ENCODE peak calls at places on chromosomes 13 and 19, in four cellular contexts. One of them, this sample, is unnamed.

GRCh38 chr13:45063261-45063870 is 56.9 kb upstream of the GTF2F2 start:
- DNase-seq in right cardiac atrium: no peak
- DNase-seq in CD4-positive, alpha-beta memory T cell: no peak
- DNase-seq in aorta: no peak
- DNase-seq in this sample: no peak

GRCh38 chr13:113427562-113428468 is 25.5 kb downstream of the ADPRHL1 start:
- DNase-seq in right cardiac atrium: peak
- DNase-seq in CD4-positive, alpha-beta memory T cell: no peak
- DNase-seq in aorta: no peak
- DNase-seq in this sample: no peak

GRCh38 chr13:97434417-97435296 is 688 bp downstream of the RAP2A start:
- DNase-seq in right cardiac atrium: peak
- DNase-seq in CD4-positive, alpha-beta memory T cell: peak
- DNase-seq in aorta: peak
- DNase-seq in this sample: peak

GRCh38 chr13:98512774-98513327 is 64.1 kb downstream of the STK24 start:
- DNase-seq in right cardiac atrium: no peak
- DNase-seq in CD4-positive, alpha-beta memory T cell: no peak
- DNase-seq in aorta: no peak
- DNase-seq in this sample: no peak

GRCh38 chr19:33460221-33460908 is 61.2 kb downstream of the PEPD start:
- DNase-seq in right cardiac atrium: no peak
- DNase-seq in CD4-positive, alpha-beta memory T cell: no peak
- DNase-seq in aorta: peak
- DNase-seq in this sample: no peak

GRCh38 chr13:76980075-76980718 is 11.7 kb upstream of the CLN5 start:
- DNase-seq in right cardiac atrium: peak
- DNase-seq in CD4-positive, alpha-beta memory T cell: peak
- DNase-seq in aorta: peak
- DNase-seq in this sample: no peak

GRCh38 chr13:47158583-47158982 is 261.7 kb upstream of the HTR2A start:
- DNase-seq in right cardiac atrium: no peak
- DNase-seq in CD4-positive, alpha-beta memory T cell: no peak
- DNase-seq in aorta: no peak
- DNase-seq in this sample: no peak

GRCh38 chr13:67515895-67516294 is 285.8 kb upstream of the PCDH9 start:
- DNase-seq in right cardiac atrium: no peak
- DNase-seq in CD4-positive, alpha-beta memory T cell: no peak
- DNase-seq in aorta: no peak
- DNase-seq in this sample: no peak

GRCh38 chr13:25971499-25972145 is 80.2 kb downstream of the SHISA2 start:
- DNase-seq in right cardiac atrium: no peak
- DNase-seq in CD4-positive, alpha-beta memory T cell: peak
- DNase-seq in aorta: no peak
- DNase-seq in this sample: no peak

GRCh38 chr19:29410974-29411615 is 114.7 kb upstream of the VSTM2B start:
- DNase-seq in right cardiac atrium: peak
- DNase-seq in CD4-positive, alpha-beta memory T cell: no peak
- DNase-seq in aorta: no peak
- DNase-seq in this sample: no peak

GRCh38 chr13:113528101-113528797 is 37.7 kb upstream of the DCUN1D2 start:
- DNase-seq in right cardiac atrium: peak
- DNase-seq in CD4-positive, alpha-beta memory T cell: no peak
- DNase-seq in aorta: peak
- DNase-seq in this sample: peak

GRCh38 chr13:59409651-59410200 is 754.0 kb downstream of the DIAPH3 start:
- DNase-seq in right cardiac atrium: no peak
- DNase-seq in CD4-positive, alpha-beta memory T cell: no peak
- DNase-seq in aorta: no peak
- DNase-seq in this sample: no peak

GRCh38 chr19:17075860-17076538 is 422 bp downstream of the MYO9B start:
- DNase-seq in right cardiac atrium: peak
- DNase-seq in CD4-positive, alpha-beta memory T cell: peak
- DNase-seq in aorta: peak
- DNase-seq in this sample: no peak

GRCh38 chr13:99792079-99792921 is 179.3 kb downstream of the ZIC5 start:
- DNase-seq in right cardiac atrium: no peak
- DNase-seq in CD4-positive, alpha-beta memory T cell: no peak
- DNase-seq in aorta: no peak
- DNase-seq in this sample: no peak

GRCh38 chr13:50940509-50940908 is 30.9 kb downstream of the RNASEH2B start:
- DNase-seq in right cardiac atrium: no peak
- DNase-seq in CD4-positive, alpha-beta memory T cell: no peak
- DNase-seq in aorta: no peak
- DNase-seq in this sample: no peak

GRCh38 chr13:36456577-36456976 is 24.3 kb downstream of the CCNA1 start:
- DNase-seq in right cardiac atrium: no peak
- DNase-seq in CD4-positive, alpha-beta memory T cell: no peak
- DNase-seq in aorta: no peak
- DNase-seq in this sample: no peak

GRCh38 chr13:109669956-109670355 is 116.4 kb downstream of the IRS2 start:
- DNase-seq in right cardiac atrium: no peak
- DNase-seq in CD4-positive, alpha-beta memory T cell: no peak
- DNase-seq in aorta: no peak
- DNase-seq in this sample: no peak

GRCh38 chr13:113792821-113793717 is 34.0 kb downstream of the TMEM255B start:
- DNase-seq in right cardiac atrium: no peak
- DNase-seq in CD4-positive, alpha-beta memory T cell: no peak
- DNase-seq in aorta: peak
- DNase-seq in this sample: no peak

GRCh38 chr13:97492257-97492656 is 58.3 kb downstream of the RAP2A start:
- DNase-seq in right cardiac atrium: no peak
- DNase-seq in CD4-positive, alpha-beta memory T cell: no peak
- DNase-seq in aorta: no peak
- DNase-seq in this sample: no peak

GRCh38 chr13:98434060-98434459 is 142.8 kb downstream of the STK24 start:
- DNase-seq in right cardiac atrium: no peak
- DNase-seq in CD4-positive, alpha-beta memory T cell: no peak
- DNase-seq in aorta: no peak
- DNase-seq in this sample: no peak

GRCh38 chr13:101416181-101417042 is at the start of gene NALCN:
- DNase-seq in right cardiac atrium: peak
- DNase-seq in CD4-positive, alpha-beta memory T cell: no peak
- DNase-seq in aorta: peak
- DNase-seq in this sample: no peak

GRCh38 chr13:31859546-31859945 is 120.2 kb downstream of the RXFP2 start:
- DNase-seq in right cardiac atrium: no peak
- DNase-seq in CD4-positive, alpha-beta memory T cell: no peak
- DNase-seq in aorta: no peak
- DNase-seq in this sample: no peak

GRCh38 chr19:20662421-20663105 is 1.2 kb upstream of the ZNF626 start:
- DNase-seq in right cardiac atrium: no peak
- DNase-seq in CD4-positive, alpha-beta memory T cell: no peak
- DNase-seq in aorta: no peak
- DNase-seq in this sample: no peak

GRCh38 chr13:86002921-86003488 is 203.8 kb upstream of the SLITRK6 start:
- DNase-seq in right cardiac atrium: peak
- DNase-seq in CD4-positive, alpha-beta memory T cell: no peak
- DNase-seq in aorta: no peak
- DNase-seq in this sample: no peak

GRCh38 chr13:91722267-91722884 is 324.0 kb downstream of the GPC5 start:
- DNase-seq in right cardiac atrium: no peak
- DNase-seq in CD4-positive, alpha-beta memory T cell: peak
- DNase-seq in aorta: no peak
- DNase-seq in this sample: no peak

GRCh38 chr13:94291631-94292322 is 187.7 kb downstream of the DCT start:
- DNase-seq in right cardiac atrium: no peak
- DNase-seq in CD4-positive, alpha-beta memory T cell: no peak
- DNase-seq in aorta: no peak
- DNase-seq in this sample: no peak

GRCh38 chr13:29918845-29919244 is 68.4 kb upstream of the UBL3 start:
- DNase-seq in right cardiac atrium: no peak
- DNase-seq in CD4-positive, alpha-beta memory T cell: no peak
- DNase-seq in aorta: no peak
- DNase-seq in this sample: peak

GRCh38 chr13:25819856-25820530 is 231.8 kb downstream of the SHISA2 start:
- DNase-seq in right cardiac atrium: peak
- DNase-seq in CD4-positive, alpha-beta memory T cell: no peak
- DNase-seq in aorta: no peak
- DNase-seq in this sample: no peak

GRCh38 chr19:52451241-52451640 is 2.1 kb upstream of the ZNF578 start:
- DNase-seq in right cardiac atrium: no peak
- DNase-seq in CD4-positive, alpha-beta memory T cell: no peak
- DNase-seq in aorta: no peak
- DNase-seq in this sample: no peak

GRCh38 chr19:47186337-47187022 is 44.5 kb downstream of the BBC3 start:
- DNase-seq in right cardiac atrium: no peak
- DNase-seq in CD4-positive, alpha-beta memory T cell: peak
- DNase-seq in aorta: no peak
- DNase-seq in this sample: no peak

GRCh38 chr13:67518785-67519184 is 288.6 kb upstream of the PCDH9 start:
- DNase-seq in right cardiac atrium: no peak
- DNase-seq in CD4-positive, alpha-beta memory T cell: no peak
- DNase-seq in aorta: no peak
- DNase-seq in this sample: no peak

GRCh38 chr13:95948646-95949045 is 104.6 kb downstream of the UGGT2 start:
- DNase-seq in right cardiac atrium: no peak
- DNase-seq in CD4-positive, alpha-beta memory T cell: no peak
- DNase-seq in aorta: no peak
- DNase-seq in this sample: no peak

GRCh38 chr13:101157261-101157660 is 259.0 kb downstream of the NALCN start:
- DNase-seq in right cardiac atrium: no peak
- DNase-seq in CD4-positive, alpha-beta memory T cell: no peak
- DNase-seq in aorta: no peak
- DNase-seq in this sample: no peak

GRCh38 chr19:41862445-41862986 is 2.5 kb downstream of the RPS19 start:
- DNase-seq in right cardiac atrium: no peak
- DNase-seq in CD4-positive, alpha-beta memory T cell: no peak
- DNase-seq in aorta: no peak
- DNase-seq in this sample: no peak
- H3K4me3 ChIP-seq in right cardiac atrium: no peak
- H3K4me3 ChIP-seq in CD4-positive, alpha-beta memory T cell: no peak
- H3K4me3 ChIP-seq in aorta: no peak
- H3K4me3 ChIP-seq in this sample: no peak

GRCh38 chr19:4841366-4841704 is 9.8 kb upstream of the TICAM1 start:
- DNase-seq in right cardiac atrium: no peak
- DNase-seq in CD4-positive, alpha-beta memory T cell: no peak
- DNase-seq in aorta: no peak
- DNase-seq in this sample: no peak

GRCh38 chr19:4847190-4847973 is 15.9 kb upstream of the TICAM1 start:
- DNase-seq in right cardiac atrium: no peak
- DNase-seq in CD4-positive, alpha-beta memory T cell: no peak
- DNase-seq in aorta: no peak
- DNase-seq in this sample: no peak

GRCh38 chr19:4843647-4843965 is 12.1 kb upstream of the TICAM1 start:
- DNase-seq in right cardiac atrium: no peak
- DNase-seq in CD4-positive, alpha-beta memory T cell: no peak
- DNase-seq in aorta: no peak
- DNase-seq in this sample: no peak

GRCh38 chr19:4849019-4849418 is 17.5 kb upstream of the TICAM1 start:
- DNase-seq in right cardiac atrium: no peak
- DNase-seq in CD4-positive, alpha-beta memory T cell: no peak
- DNase-seq in aorta: no peak
- DNase-seq in this sample: no peak

GRCh38 chr19:4844348-4845179 is 13.1 kb upstream of the TICAM1 start:
- DNase-seq in right cardiac atrium: no peak
- DNase-seq in CD4-positive, alpha-beta memory T cell: no peak
- DNase-seq in aorta: no peak
- DNase-seq in this sample: no peak
- H3K27ac ChIP-seq in right cardiac atrium: no peak
- H3K27ac ChIP-seq in CD4-positive, alpha-beta memory T cell: no peak
- H3K27ac ChIP-seq in aorta: no peak
- H3K27ac ChIP-seq in this sample: peak

DNA sequence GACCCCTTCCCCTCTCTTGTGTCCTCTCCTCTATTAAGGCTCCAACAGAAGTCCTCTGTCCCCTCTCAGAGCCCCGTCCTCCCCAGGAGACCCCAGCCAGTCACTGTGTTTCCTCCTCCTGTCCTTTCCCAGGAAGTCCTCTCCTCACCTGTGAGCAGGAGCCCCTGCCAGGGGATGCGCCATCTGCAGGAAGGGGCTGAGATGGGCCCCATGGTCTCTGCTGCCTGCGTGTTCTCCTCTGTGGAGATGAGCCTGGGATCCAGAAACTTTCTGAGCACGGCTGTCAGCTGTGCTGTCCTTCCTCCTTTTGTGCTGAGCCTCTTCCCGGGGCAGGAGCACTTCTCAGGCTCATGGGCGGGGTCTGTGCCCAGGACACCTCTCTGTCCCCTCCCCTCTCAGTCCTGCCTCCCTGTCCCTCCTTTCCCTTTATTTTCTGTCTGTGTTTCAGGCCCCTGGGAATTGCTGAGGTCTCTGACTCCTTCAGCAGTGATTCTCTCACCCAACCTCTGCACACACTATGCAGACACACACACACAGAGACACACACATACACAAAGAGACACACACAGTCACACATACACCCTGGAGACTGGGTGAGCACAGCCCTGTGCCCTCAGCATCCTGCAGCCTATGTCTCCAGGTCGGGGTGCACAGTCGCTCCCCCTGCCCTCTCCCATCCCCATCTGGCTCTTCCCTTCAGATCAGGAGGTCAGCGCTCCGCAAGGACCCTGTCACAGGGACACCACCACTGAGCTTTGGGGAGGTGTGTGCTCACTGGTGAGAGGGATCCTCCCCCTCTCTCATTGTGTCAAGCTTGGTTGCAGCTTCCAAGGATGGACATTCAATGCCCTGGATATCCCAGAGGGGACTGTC is at the start of gene CEACAM8:
- DNase-seq in right cardiac atrium: no peak
- DNase-seq in CD4-positive, alpha-beta memory T cell: no peak
- DNase-seq in aorta: no peak
- DNase-seq in this sample: no peak
- H3K4me3 ChIP-seq in right cardiac atrium: no peak
- H3K4me3 ChIP-seq in CD4-positive, alpha-beta memory T cell: no peak
- H3K4me3 ChIP-seq in aorta: no peak
- H3K4me3 ChIP-seq in this sample: no peak

GRCh38 chr19:12789098-12789903 is 2.0 kb upstream of the JUNB start:
- DNase-seq in right cardiac atrium: no peak
- DNase-seq in CD4-positive, alpha-beta memory T cell: no peak
- DNase-seq in aorta: no peak
- DNase-seq in this sample: no peak
- H3K27ac ChIP-seq in right cardiac atrium: peak
- H3K27ac ChIP-seq in CD4-positive, alpha-beta memory T cell: peak
- H3K27ac ChIP-seq in aorta: peak
- H3K27ac ChIP-seq in this sample: peak

This sample was measured in vagina.